ENCODE peak calls at places on chromosomes 1 and 21, in five cellular contexts. Q, I, G, Z and B are unnamed samples.
A peak's percentile ranks its signal among the peaks of the same experiment; 100 is the strongest.

GRCh38 chr1:160096491-160097116 is 1.8 kb downstream of the IGSF8 start:
- DNase-seq in Q (no peak), I (no peak), Z (no peak), G (no peak), B (peak; percentile 87)

GRCh38 chr1:80731241-80731894 is 1069.4 kb upstream of the ADGRL2 start:
- DNase-seq in G (no peak), I (no peak), Z (no peak), Q (no peak), B (no peak)

GRCh38 chr1:199273837-199274379 is 635.1 kb downstream of the PTPRC start:
- DNase-seq in Z (no peak), G (no peak), Q (no peak), I (no peak), B (no peak)

GRCh38 chr1:1169429-1170214 is 4.1 kb upstream of the TTLL10 start:
- DNase-seq in G (no peak), Z (no peak), I (no peak), Q (peak; percentile 4), B (no peak)

GRCh38 chr1:182257369-182258063 is 134.1 kb downstream of the GLUL start:
- DNase-seq in Q (no peak), Z (no peak), G (no peak), I (no peak), B (no peak)

GRCh38 chr1:22398656-22399420 is 52.8 kb upstream of the ZBTB40 start:
- DNase-seq in I (no peak), Z (no peak), G (no peak), Q (no peak), B (no peak)

GRCh38 chr1:178126261-178126660 is 32.4 kb downstream of the RASAL2 start:
- DNase-seq in G (no peak), I (no peak), Z (no peak), Q (no peak), B (no peak)

GRCh38 chr1:21914880-21915640 is 22.1 kb downstream of the HSPG2 start:
- DNase-seq in Z (no peak), G (no peak), Q (no peak), I (no peak), B (no peak)

GRCh38 chr21:42384999-42385398 is 10.9 kb downstream of the TMPRSS3 start:
- DNase-seq in Q (no peak), Z (no peak), I (no peak), G (no peak), B (no peak)

GRCh38 chr1:22832414-22832786 is 121.8 kb downstream of the EPHB2 start:
- DNase-seq in I (no peak), Q (no peak), Z (no peak), G (no peak), B (no peak)

GRCh38 chr1:72281637-72282270 is 585 bp downstream of the NEGR1 start:
- DNase-seq in G (no peak), Z (peak; percentile 11), Q (no peak), I (peak; percentile 53), B (peak; percentile 59)

GRCh38 chr1:41795205-41795762 is 123.4 kb downstream of the HIVEP3 start:
- DNase-seq in Z (no peak), I (no peak), G (no peak), Q (no peak), B (no peak)

GRCh38 chr1:244837597-244838258 is 2.3 kb downstream of the COX20 start:
- DNase-seq in Z (no peak), I (no peak), G (no peak), Q (no peak), B (no peak)

GRCh38 chr1:32872189-32872898 is 1.6 kb upstream of the FNDC5 start:
- DNase-seq in I (peak; percentile 26), G (peak; percentile 51), Z (peak; percentile 75), Q (peak; percentile 95), B (peak; percentile 83)

GRCh38 chr1:109261578-109261977 is 12.2 kb downstream of the CELSR2 start:
- DNase-seq in G (no peak), Q (no peak), Z (no peak), I (no peak), B (no peak)

GRCh38 chr1:68346192-68346808 is 103.5 kb downstream of the RPE65 start:
- DNase-seq in Q (no peak), G (no peak), I (no peak), Z (no peak), B (no peak)

GRCh38 chr1:203284411-203285208 is 20.7 kb upstream of the BTG2 start:
- DNase-seq in Q (no peak), I (no peak), Z (no peak), G (no peak), B (peak; percentile 56)

GRCh38 chr1:6208723-6209660 is 3.1 kb downstream of the RNF207 start:
- DNase-seq in I (peak; percentile 23), Q (peak; percentile 69), Z (peak; percentile 39), G (peak; percentile 20), B (no peak)

GRCh38 chr1:182035097-182035770 is 26.3 kb downstream of the ZNF648 start:
- DNase-seq in I (no peak), G (no peak), Z (peak; percentile 32), Q (no peak), B (no peak)

GRCh38 chr1:33606272-33606671 is 133.8 kb downstream of the ZSCAN20 start:
- DNase-seq in Q (no peak), I (no peak), G (no peak), Z (no peak), B (no peak)

GRCh38 chr1:117632269-117633067 is 26.6 kb downstream of the TENT5C start:
- DNase-seq in Q (no peak), I (no peak), G (no peak), Z (no peak), B (peak; percentile 12)

GRCh38 chr1:98794196-98794886 is 132.8 kb downstream of the SNX7 start:
- DNase-seq in I (peak; percentile 2), Q (peak; percentile 42), G (peak; percentile 31), Z (peak; percentile 46), B (no peak)

GRCh38 chr1:6491480-6491962 is at the start of gene PLEKHG5:
- DNase-seq in G (no peak), I (no peak), Z (peak; percentile 40), Q (no peak), B (no peak)

GRCh38 chr1:227219715-227220292 is 98.5 kb downstream of the CDC42BPA start:
- DNase-seq in G (no peak), Z (no peak), Q (no peak), I (no peak), B (no peak)

GRCh38 chr1:161162806-161163205 is 3.4 kb upstream of the PPOX start:
- DNase-seq in Z (no peak), Q (no peak), G (no peak), I (no peak), B (no peak)

GRCh38 chr1:188903241-188903640 is 1574.4 kb downstream of the BRINP3 start:
- DNase-seq in Q (no peak), I (no peak), G (no peak), Z (no peak), B (no peak)

GRCh38 chr1:11802616-11802972 is 3.2 kb downstream of the MTHFR start:
- DNase-seq in Q (peak; percentile 32), I (no peak), Z (no peak), G (no peak), B (no peak)

GRCh38 chr1:91809267-91809666 is 76.7 kb downstream of the TGFBR3 start:
- DNase-seq in Z (peak; percentile 12), I (no peak), G (no peak), Q (no peak), B (no peak)

GRCh38 chr1:232149302-232150201 is 480.4 kb downstream of the SIPA1L2 start:
- DNase-seq in I (no peak), Z (no peak), Q (no peak), G (no peak), B (no peak)

GRCh38 chr1:170664283-170664827 is 424 bp downstream of the PRRX1 start:
- DNase-seq in Q (peak; percentile 56), G (no peak), Z (no peak), I (no peak), B (no peak)

GRCh38 chr1:21639594-21640041 is 29.5 kb downstream of the RAP1GAP start:
- DNase-seq in I (no peak), G (no peak), Z (no peak), Q (peak; percentile 30), B (no peak)

GRCh38 chr1:17198476-17199258 is 6.3 kb upstream of the PADI1 start:
- DNase-seq in Z (no peak), G (no peak), Q (no peak), I (no peak), B (peak; percentile 64)